ENCODE peak calls at places on chromosome X, in five cellular contexts. O is activated naive CD4-positive, alpha-beta T cell treated with anti-CD3 and anti-CD28 coated beads for 36 hours; M is omental fat pad; J is GM19239; R is progenitor cell of endocrine pancreas. P is an unnamed sample.

GRCh38 chrX:129779747-129780146 is at the start of gene SASH3:
- DNase-seq in O (peak; percentile 81), M (no peak), J (no peak), R (no peak), P (no peak)

GRCh38 chrX:38216642-38217041 is 4.0 kb downstream of the SRPX start:
- DNase-seq in O (no peak), M (no peak), J (no peak), R (no peak), P (no peak)

GRCh38 chrX:118802857-118803256 is 20.8 kb upstream of the ZCCHC12 start:
- DNase-seq in O (no peak), M (no peak), J (no peak), R (no peak), P (peak; percentile 18)

GRCh38 chrX:140817943-140818342 is 108.4 kb downstream of the LINC00632 start:
- DNase-seq in O (no peak), M (no peak), J (no peak), R (no peak), P (peak; percentile 51)

GRCh38 chrX:153878969-153879653 is 6.9 kb downstream of the L1CAM start:
- DNase-seq in O (peak; percentile 32), M (no peak), J (no peak), R (no peak), P (no peak)

GRCh38 chrX:41789374-41789773 is 65.4 kb downstream of the GPR82 start:
- DNase-seq in O (no peak), M (no peak), J (no peak), R (no peak), P (no peak)

GRCh38 chrX:147978931-147979330 is 2.2 kb upstream of the FMR1NB start:
- DNase-seq in O (no peak), M (no peak), J (no peak), R (no peak), P (peak; percentile 49)

GRCh38 chrX:24528605-24529004 is 63.5 kb downstream of the PDK3 start:
- DNase-seq in O (no peak), M (no peak), J (no peak), R (no peak), P (no peak)

GRCh38 chrX:106997611-106998010 is 2.4 kb downstream of the MORC4 start:
- DNase-seq in O (no peak), M (no peak), J (no peak), R (no peak), P (no peak)

GRCh38 chrX:53479295-53479694 is 45.1 kb upstream of the HSD17B10 start:
- DNase-seq in O (no peak), M (no peak), J (no peak), R (no peak), P (no peak)

GRCh38 chrX:47500541-47500940 is 17.5 kb upstream of the ZNF41 start:
- DNase-seq in O (no peak), M (no peak), J (no peak), R (no peak), P (peak; percentile 72)

GRCh38 chrX:136812286-136812685 is 31.6 kb upstream of the ARHGEF6 start:
- DNase-seq in O (no peak), M (no peak), J (no peak), R (no peak), P (no peak)

GRCh38 chrX:7514871-7515599 is 327.9 kb upstream of the VCX start:
- DNase-seq in O (no peak), M (no peak), J (no peak), R (no peak), P (peak; percentile 84)

GRCh38 chrX:136582624-136583023 is 50.6 kb downstream of the VGLL1 start:
- DNase-seq in O (no peak), M (no peak), J (no peak), R (no peak), P (no peak)

GRCh38 chrX:107167163-107167921 is 38.9 kb downstream of the NUP62CL start:
- DNase-seq in O (no peak), M (no peak), J (no peak), R (no peak), P (no peak)

GRCh38 chrX:7985568-7985967 is 58.4 kb upstream of the PNPLA4 start:
- DNase-seq in O (no peak), M (no peak), J (no peak), R (no peak), P (no peak)

GRCh38 chrX:69564665-69565064 is 51.2 kb upstream of the EDA start:
- DNase-seq in O (no peak), M (no peak), J (no peak), R (no peak), P (no peak)